ENCODE peak calls at places on chromosomes 7 and 10, in five cellular contexts. S, Y, B, N and O are unnamed samples.

GRCh38 chr10:21247592-21247991 is 277.9 kb downstream of the SKIDA1 start:
- DNase-seq in S (no peak), Y (no peak), N (no peak), B (no peak), O (no peak)

GRCh38 chr10:76311752-76312699 is 880.6 kb downstream of the LRMDA start:
- DNase-seq in Y (no peak), S (no peak), B (peak; percentile 37), N (no peak), O (no peak)

GRCh38 chr10:17683541-17683940 is 39.6 kb downstream of the STAM start:
- DNase-seq in S (no peak), Y (no peak), N (no peak), B (no peak), O (no peak)

GRCh38 chr10:110903280-110904278 is 15.4 kb downstream of the BBIP1 start:
- DNase-seq in B (no peak), Y (no peak), S (no peak), N (no peak), O (no peak)

GRCh38 chr7:40937879-40938278 is 765.0 kb downstream of the INHBA start:
- DNase-seq in B (no peak), N (no peak), Y (no peak), S (no peak), O (no peak)

GRCh38 chr7:32518534-32519140 is 23.3 kb downstream of the AVL9 start:
- DNase-seq in Y (no peak), S (no peak), N (no peak), B (no peak), O (no peak)

GRCh38 chr7:35513192-35513591 is 181.7 kb downstream of the HERPUD2 start:
- DNase-seq in N (no peak), Y (no peak), S (no peak), B (no peak), O (no peak)

GRCh38 chr10:74300651-74301050 is 149.6 kb downstream of the ADK start:
- DNase-seq in N (no peak), S (no peak), B (no peak), Y (no peak), O (no peak)

GRCh38 chr10:75547391-75548298 is 116.2 kb downstream of the LRMDA start:
- DNase-seq in S (no peak), B (no peak), N (no peak), Y (no peak), O (no peak)

GRCh38 chr10:31263903-31264302 is 55.1 kb upstream of the ZEB1 start:
- DNase-seq in N (no peak), S (no peak), B (no peak), Y (no peak), O (no peak)

GRCh38 chr10:79275431-79275851 is 71.8 kb upstream of the PPIF start:
- DNase-seq in N (no peak), Y (no peak), S (no peak), B (peak; percentile 62), O (no peak)

GRCh38 chr7:80821781-80822180 is 97.1 kb downstream of the SEMA3C start:
- DNase-seq in Y (no peak), N (no peak), B (no peak), S (no peak), O (no peak)

GRCh38 chr7:84247591-84247990 is 53.0 kb upstream of the SEMA3A start:
- DNase-seq in Y (no peak), B (no peak), S (no peak), N (no peak), O (no peak)

GRCh38 chr7:12212051-12212485 is 974 bp downstream of the TMEM106B start:
- DNase-seq in B (no peak), Y (no peak), N (no peak), S (no peak), O (no peak)

GRCh38 chr10:96687317-96688012 is 32.8 kb downstream of the PIK3AP1 start:
- DNase-seq in Y (no peak), S (no peak), N (no peak), B (no peak), O (no peak)

GRCh38 chr10:79444243-79445119 is 943 bp downstream of the ZCCHC24 start:
- DNase-seq in N (peak; percentile 35), Y (peak; percentile 11), S (peak; percentile 33), B (peak; percentile 77), O (peak; percentile 51)

GRCh38 chr7:18302077-18302476 is 193.5 kb upstream of the HDAC9 start:
- DNase-seq in S (no peak), B (no peak), Y (no peak), N (no peak), O (no peak)

GRCh38 chr10:68208424-68209042 is 23.4 kb downstream of the ATOH7 start:
- DNase-seq in Y (no peak), S (peak; percentile 15), B (no peak), N (no peak), O (no peak)

GRCh38 chr7:4523873-4524272 is 158.2 kb upstream of the FOXK1 start:
- DNase-seq in B (no peak), N (no peak), S (no peak), Y (no peak), O (no peak)

GRCh38 chr10:35635576-35635975 is 6.5 kb downstream of the FZD8 start:
- DNase-seq in B (peak; percentile 44), N (peak; percentile 9), S (peak; percentile 83), Y (no peak), O (no peak)

GRCh38 chr10:47318706-47319105 is 3.5 kb upstream of the GDF2 start:
- DNase-seq in Y (no peak), B (no peak), S (no peak), N (no peak), O (no peak)

GRCh38 chr7:1725199-1725701 is 55.2 kb downstream of the ELFN1 start:
- DNase-seq in N (no peak), B (no peak), Y (no peak), S (no peak), O (no peak)

GRCh38 chr10:26438534-26439269 is 561 bp downstream of the APBB1IP start:
- DNase-seq in Y (peak; percentile 32), S (no peak), N (peak; percentile 53), B (peak; percentile 21), O (peak; percentile 65)